ENCODE peak calls at places on chromosomes 6 and 20, in four cellular contexts. K, H, A and Q are unnamed samples. For H3K4me1 and H3K9me1, the result is how much of the 10 kb centered on the place peaks cover.

GRCh38 chr20:37839432-37839827 is 63.5 kb upstream of the VSTM2L start:
- DNase-seq in K (no peak), A (no peak), H (no peak), Q (no peak)

GRCh38 chr6:6883011-6883410 is 224.8 kb upstream of the RREB1 start:
- DNase-seq in A (no peak), H (no peak), K (no peak), Q (no peak)

GRCh38 chr6:163405412-163406309 is 8.9 kb upstream of the QKI start:
- DNase-seq in A (no peak), K (peak), H (no peak), Q (no peak)

GRCh38 chr6:170209354-170210025 is 81.4 kb downstream of the DLL1 start:
- DNase-seq in H (no peak), K (no peak), A (no peak), Q (no peak)

GRCh38 chr6:4336084-4336483 is 200.7 kb upstream of the ECI2 start:
- DNase-seq in A (no peak), H (no peak), K (no peak), Q (no peak)

GRCh38 chr6:121160276-121160675 is 174.0 kb downstream of the TBC1D32 start:
- DNase-seq in H (no peak), A (no peak), K (no peak), Q (no peak)

GRCh38 chr20:46814366-46815232 is 80.0 kb upstream of the EYA2 start:
- DNase-seq in A (peak), K (no peak), H (no peak), Q (no peak)

GRCh38 chr6:110813813-110814487 is 1.3 kb downstream of the CDK19 start:
- DNase-seq in K (no peak), H (no peak), A (no peak), Q (no peak)

GRCh38 chr6:26124550-26125014 is 37.4 kb downstream of the HFE start:
- DNase-seq in A (no peak), H (no peak), K (no peak), Q (no peak)

GRCh38 chr20:16106191-16106849 is 466.9 kb downstream of the KIF16B start:
- DNase-seq in H (no peak), A (no peak), K (no peak), Q (no peak)

GRCh38 chr6:37207903-37208456 is 38.0 kb downstream of the PIM1 start:
- DNase-seq in K (peak), H (peak), A (peak), Q (peak)

GRCh38 chr6:47440722-47441121 is 36.9 kb upstream of the CD2AP start:
- DNase-seq in A (no peak), K (no peak), H (no peak), Q (no peak)

GRCh38 chr20:11437611-11438380 is 479.9 kb upstream of the BTBD3 start:
- DNase-seq in H (no peak), A (no peak), K (no peak), Q (no peak)

DNA sequence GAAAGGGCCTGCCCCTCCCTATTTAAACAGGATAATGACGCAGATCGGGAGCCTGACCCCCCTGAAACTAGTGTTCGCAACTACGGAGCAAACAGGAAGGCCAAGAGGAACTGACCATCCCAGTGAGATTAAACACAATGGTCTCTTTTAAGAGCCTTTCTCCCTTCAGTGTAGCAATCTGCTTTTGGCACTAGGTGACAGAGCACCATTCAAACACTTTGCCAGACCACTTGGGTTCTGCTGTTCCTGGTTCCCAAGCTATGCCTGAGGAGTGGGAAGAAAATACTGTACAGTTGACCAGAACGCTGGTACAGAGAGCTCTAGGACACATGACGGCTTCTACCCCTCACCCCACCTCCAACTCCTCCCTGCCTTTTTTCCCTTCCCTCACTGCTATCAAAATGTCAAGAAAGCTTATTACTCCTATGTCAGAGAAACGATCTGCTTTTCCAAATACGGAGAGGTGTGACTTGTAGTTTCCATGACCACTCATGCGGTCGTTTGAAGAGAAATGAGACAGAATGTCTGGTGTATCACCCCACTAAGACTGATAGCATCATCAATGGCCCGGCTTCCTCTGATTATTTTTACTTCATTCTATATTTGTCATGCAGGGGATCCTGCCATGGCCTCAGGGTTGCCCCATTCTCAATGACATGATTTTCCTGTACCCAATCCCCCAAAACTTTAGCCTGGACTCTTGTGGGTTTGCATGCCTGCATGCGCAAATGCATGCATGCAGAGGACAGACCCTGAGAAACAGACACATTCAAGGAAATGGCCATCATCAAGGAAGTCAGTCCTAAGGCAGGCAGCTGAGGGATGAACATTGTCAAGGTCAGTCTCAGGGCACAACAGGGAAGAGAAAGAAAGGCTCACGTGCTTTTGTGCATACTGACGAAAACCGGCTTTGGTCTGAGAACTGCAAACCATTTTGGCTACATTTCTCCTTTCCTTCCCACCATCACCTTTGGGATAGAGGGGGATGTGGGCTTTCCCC is 13.3 kb downstream of the NEDD9 start:
- DNase-seq in K (peak), A (no peak), H (no peak), Q (no peak)
- H3K4me1 ChIP-seq in K (half or more), A (under half), H (under half), Q (under half)

DNA sequence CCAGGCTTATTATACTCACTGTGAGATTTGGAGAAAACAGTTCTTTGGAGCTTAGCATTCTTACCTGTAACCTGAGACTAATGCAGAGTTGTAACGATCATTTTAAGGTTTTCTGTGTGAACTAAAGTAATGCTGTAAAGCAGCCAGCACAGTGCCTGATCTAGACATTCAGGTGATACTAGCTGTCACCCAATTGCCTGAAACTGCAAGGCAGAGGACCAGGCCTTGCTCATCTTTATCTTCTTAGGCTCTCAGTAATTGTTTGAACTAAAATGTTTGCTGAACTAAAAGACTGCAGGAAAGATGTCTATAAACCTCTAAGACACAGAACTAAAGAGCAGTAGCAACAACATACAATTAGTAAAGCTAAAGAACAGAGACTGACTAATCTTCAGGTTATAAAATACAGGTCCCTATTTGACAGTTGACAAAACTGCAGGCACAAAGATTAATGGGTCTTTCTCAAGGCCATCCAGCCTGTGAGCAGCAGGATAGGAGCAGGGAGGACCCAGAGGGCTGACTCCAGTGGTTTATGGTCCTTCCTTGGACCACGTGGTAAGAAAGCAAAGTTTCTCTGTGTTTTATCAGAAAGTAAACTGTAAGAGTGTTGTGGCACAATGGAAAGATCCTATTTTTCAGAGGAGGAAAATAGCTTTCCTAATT is 31.4 kb downstream of the SMLR1 start:
- DNase-seq in K (no peak), A (no peak), H (no peak), Q (no peak)
- H3K9me1 ChIP-seq in K (under half), A (under half), H (under half), Q (under half)

DNA sequence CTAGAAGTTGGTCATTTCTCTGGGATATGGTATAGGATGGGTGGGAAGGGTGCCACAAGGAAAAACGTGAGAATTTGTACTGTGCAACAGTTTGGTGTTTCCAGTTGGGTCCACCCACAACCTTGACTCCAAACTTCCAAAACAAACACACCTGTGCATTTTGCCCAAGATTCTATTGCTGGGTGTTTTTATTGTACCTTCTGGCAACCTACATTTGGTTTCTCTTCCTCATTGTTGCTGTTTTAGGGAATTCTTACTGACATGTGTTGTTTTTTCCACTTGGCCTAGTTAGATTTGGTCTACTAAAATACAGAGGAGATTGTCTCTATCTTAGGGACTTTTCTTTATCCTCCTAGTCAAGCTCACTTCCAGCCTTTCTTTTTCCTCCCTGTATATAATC is 16.7 kb downstream of the TULP4 start:
- DNase-seq in H (no peak), K (no peak), A (no peak), Q (no peak)
- H3K27ac ChIP-seq in H (no peak), K (no peak), A (no peak), Q (no peak)

GRCh38 chr6:112243861-112244415 is 10.4 kb downstream of the LAMA4 start:
- DNase-seq in H (no peak), K (peak), A (no peak), Q (no peak)

GRCh38 chr6:112245511-112246203 is 8.7 kb downstream of the LAMA4 start:
- DNase-seq in A (peak), H (no peak), K (peak), Q (no peak)

GRCh38 chr6:112244428-112244827 is 9.9 kb downstream of the LAMA4 start:
- DNase-seq in H (no peak), A (no peak), K (peak), Q (no peak)

GRCh38 chr6:112237644-112238043 is 16.7 kb downstream of the LAMA4 start:
- DNase-seq in K (peak), A (peak), H (no peak), Q (no peak)

DNA sequence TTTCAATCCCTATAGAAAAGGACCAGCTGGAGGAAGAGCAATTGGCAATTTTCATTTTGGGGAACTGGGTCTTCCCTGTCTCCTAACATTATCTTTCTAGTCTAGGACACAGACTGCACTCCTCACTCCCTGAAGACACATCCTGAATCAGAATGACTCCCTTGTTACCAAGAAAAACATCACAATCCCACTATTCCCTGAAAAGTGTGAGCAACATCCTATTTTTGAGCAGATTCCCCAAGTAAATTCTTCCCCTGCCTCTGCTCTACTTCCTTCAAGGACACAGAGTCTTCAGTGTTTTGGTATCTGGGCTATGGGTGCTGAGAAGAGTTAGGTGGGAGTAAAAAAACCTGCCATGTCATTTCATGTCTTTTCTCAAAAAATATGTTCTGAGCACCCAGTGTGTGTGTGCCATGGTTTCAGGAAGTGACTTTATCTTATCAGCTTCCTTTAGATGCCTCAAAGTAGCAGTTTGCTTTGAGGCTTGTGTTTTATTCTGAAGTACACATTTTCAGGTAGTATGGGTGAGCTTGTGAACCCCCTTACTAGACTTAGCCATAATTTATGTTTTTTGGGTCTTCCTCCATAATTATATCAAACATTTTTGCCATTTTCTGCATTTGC is 12.4 kb downstream of the LAMA4 start:
- DNase-seq in K (peak), H (no peak), A (no peak), Q (no peak)
- H3K4me1 ChIP-seq in K (half or more), H (under half), A (under half), Q (under half)

GRCh38 chr6:154297210-154297609 is 59.4 kb downstream of the IPCEF1 start:
- DNase-seq in A (no peak), K (no peak), H (no peak), Q (no peak)
- H3K9me1 ChIP-seq in A (under half), K (under half), H (under half), Q (under half)

GRCh38 chr6:24923885-24924401 is 11.8 kb downstream of the RIPOR2 start:
- DNase-seq in H (no peak), K (no peak), A (no peak), Q (no peak)
- H3K27ac ChIP-seq in H (no peak), K (no peak), A (no peak), Q (no peak)